ENCODE peak calls at places on chromosomes 4 and X, in seven cellular contexts. E is heart right ventricle, Q is A549, I is transverse colon, N is HCT116, S is lower lobe of right lung, H is stomach. K is an unnamed sample.

GRCh38 chr4:38368612-38369011 is 295.4 kb upstream of the KLF3 start:
- DNase-seq in Q (no peak), N (no peak), E (no peak), S (no peak), I (no peak), H (no peak), K (peak; percentile 13)

GRCh38 chrX:16348286-16348685 is 181.0 kb downstream of the MAGEB17 start:
- DNase-seq in H (no peak), N (no peak), I (no peak), Q (no peak), E (no peak), S (no peak), K (no peak)

GRCh38 chrX:28787206-28787605 is 200.0 kb downstream of the IL1RAPL1 start:
- DNase-seq in S (no peak), I (no peak), Q (peak; percentile 2), E (no peak), H (no peak), N (peak; percentile 65), K (peak; percentile 36)

GRCh38 chrX:103066606-103067005 is 2.6 kb upstream of the BEX1 start:
- DNase-seq in H (no peak), Q (no peak), S (no peak), E (no peak), I (no peak), N (no peak), K (no peak)

GRCh38 chr4:182369211-182369610 is 126.0 kb downstream of the TENM3 start:
- DNase-seq in N (no peak), Q (no peak), E (no peak), S (no peak), I (no peak), H (no peak), K (no peak)

GRCh38 chr4:71132486-71132885 is 139.0 kb downstream of the DCK start:
- DNase-seq in E (no peak), S (no peak), N (no peak), Q (no peak), I (no peak), H (no peak), K (no peak)

GRCh38 chr4:16337936-16338335 is 111.7 kb upstream of the TAPT1 start:
- DNase-seq in S (no peak), I (no peak), H (no peak), E (no peak), Q (no peak), N (no peak), K (peak; percentile 1)

GRCh38 chr4:70741872-70742271 is 20.1 kb downstream of the RUFY3 start:
- DNase-seq in N (no peak), S (no peak), Q (no peak), E (no peak), H (no peak), I (no peak), K (no peak)

GRCh38 chr4:6692806-6693205 is 872 bp upstream of the S100P start:
- DNase-seq in N (no peak), I (no peak), Q (no peak), H (no peak), S (no peak), E (no peak), K (no peak)

GRCh38 chr4:18756661-18757060 is 735.1 kb upstream of the LCORL start:
- DNase-seq in I (no peak), S (no peak), N (no peak), Q (no peak), E (no peak), H (no peak), K (no peak)

GRCh38 chrX:74924449-74925209 is 623 bp downstream of the NEXMIF start:
- DNase-seq in N (no peak), H (peak; percentile 59), I (peak; percentile 54), E (peak; percentile 3), S (peak; percentile 63), Q (peak; percentile 12), K (peak; percentile 0)

GRCh38 chr4:184400891-184401290 is 73.5 kb downstream of the IRF2 start:
- DNase-seq in H (no peak), E (no peak), S (no peak), Q (no peak), N (no peak), I (no peak), K (peak; percentile 54)

GRCh38 chrX:7925867-7926472 is 1.2 kb downstream of the PNPLA4 start:
- DNase-seq in I (peak; percentile 64), Q (peak; percentile 35), S (peak; percentile 45), N (peak; percentile 27), H (peak; percentile 63), E (peak; percentile 37), K (peak; percentile 29)

GRCh38 chr4:153023692-153024394 is 87.7 kb downstream of the FHDC1 start:
- DNase-seq in H (no peak), N (no peak), Q (no peak), S (no peak), I (peak; percentile 14), E (no peak), K (peak; percentile 67)

GRCh38 chr4:33316578-33316977 is 2596.4 kb downstream of the PCDH7 start:
- DNase-seq in S (no peak), I (no peak), E (no peak), N (no peak), H (no peak), Q (no peak), K (no peak)

GRCh38 chr4:152807294-152807829 is 27.6 kb downstream of the ARFIP1 start:
- DNase-seq in H (no peak), I (no peak), Q (no peak), E (no peak), N (no peak), S (no peak), K (no peak)

GRCh38 chr4:6999172-7000086 is 43.7 kb upstream of the TADA2B start:
- DNase-seq in S (no peak), H (no peak), N (peak; percentile 78), I (no peak), Q (no peak), E (no peak), K (peak; percentile 72)

GRCh38 chr4:3317011-3317655 is 24.3 kb downstream of the RGS12 start:
- DNase-seq in Q (no peak), N (no peak), H (peak; percentile 22), S (no peak), I (no peak), E (no peak), K (no peak)

GRCh38 chr4:10032625-10033024 is 11.3 kb upstream of the SLC2A9 start:
- DNase-seq in N (peak; percentile 13), H (no peak), E (no peak), I (no peak), Q (no peak), S (no peak), K (peak; percentile 76)

GRCh38 chr4:10033191-10033881 is 12.0 kb upstream of the SLC2A9 start:
- DNase-seq in N (no peak), H (no peak), E (peak; percentile 72), S (no peak), I (no peak), Q (no peak), K (peak; percentile 26)

GRCh38 chr4:10035130-10035529 is 13.8 kb upstream of the SLC2A9 start:
- DNase-seq in E (no peak), I (no peak), Q (no peak), N (no peak), H (no peak), S (no peak), K (no peak)

GRCh38 chr4:10034612-10035104 is 13.4 kb upstream of the SLC2A9 start:
- DNase-seq in S (no peak), I (no peak), E (no peak), H (no peak), Q (no peak), N (no peak), K (no peak)

GRCh38 chr4:10034136-10034535 is 12.8 kb upstream of the SLC2A9 start:
- DNase-seq in H (no peak), S (no peak), Q (no peak), I (no peak), N (no peak), E (no peak), K (no peak)
- H3K27ac ChIP-seq in H (no peak overlapping the region), S (no peak overlapping the region), Q (peak overlapping the region; percentile 67), I (peak overlapping the region; percentile 68), N (no peak overlapping the region), E (peak overlapping the region; percentile 17), K (no peak overlapping the region)

GRCh38 chr4:924107-925096 is 7.7 kb downstream of the GAK start:
- DNase-seq in N (no peak), I (peak; percentile 33), Q (no peak), S (no peak), H (no peak), E (no peak), K (no peak)

GRCh38 chr4:929096-929765 is 2.9 kb downstream of the GAK start:
- DNase-seq in E (no peak), S (no peak), H (no peak), I (no peak), N (no peak), Q (no peak), K (no peak)

GRCh38 chr4:925171-925570 is 6.9 kb downstream of the GAK start:
- DNase-seq in I (no peak), H (no peak), E (no peak), S (no peak), Q (no peak), N (no peak), K (no peak)

GRCh38 chr4:925771-926500 is 6.2 kb downstream of the GAK start:
- DNase-seq in E (no peak), I (no peak), S (no peak), Q (no peak), N (no peak), H (no peak), K (no peak)

DNA sequence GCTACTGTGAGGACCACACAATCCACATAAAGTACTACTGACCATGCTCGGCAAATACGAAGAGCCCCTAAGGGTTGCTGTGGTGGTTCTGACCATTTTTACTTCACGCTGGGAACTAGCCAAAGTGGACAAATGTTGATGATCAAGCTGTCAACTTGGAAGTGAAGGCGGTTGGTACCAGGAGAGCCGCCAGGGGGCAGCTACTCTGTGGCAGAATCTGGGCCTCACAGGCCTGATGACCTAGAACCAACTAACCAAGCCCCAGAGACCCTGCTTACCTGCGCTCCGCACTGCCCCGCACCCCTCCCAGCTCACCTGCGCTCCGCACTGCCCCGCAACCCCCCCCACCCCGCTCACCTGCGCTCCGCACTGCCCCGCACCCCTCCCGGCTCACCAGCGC is 5.6 kb downstream of the GAK start:
- DNase-seq in S (no peak), E (no peak), Q (peak; percentile 55), H (peak; percentile 62), N (no peak), I (peak; percentile 47), K (no peak)
- TF ChIP-seq CTCF in S (peak; percentile 14), E (peak; percentile 37), Q (peak; percentile 21), H (no peak), N (peak; percentile 53), I (peak; percentile 37), K (no peak)

GRCh38 chr4:4820264-4820663 is 39.2 kb upstream of the MSX1 start:
- DNase-seq in H (no peak), Q (no peak), N (no peak), I (no peak), E (no peak), S (no peak), K (no peak)
- H3K27ac ChIP-seq in H (no peak overlapping the region), Q (no peak overlapping the region), N (no peak overlapping the region), I (no peak overlapping the region), E (no peak overlapping the region), S (no peak overlapping the region), K (no peak overlapping the region)

GRCh38 chr4:76426272-76426671 is 5.3 kb upstream of the CCDC158 start:
- DNase-seq in Q (no peak), I (no peak), N (no peak), E (no peak), S (no peak), H (no peak), K (no peak)
- TF ChIP-seq CTCF in Q (peak; percentile 18), I (no peak), N (peak; percentile 17), E (no peak), S (no peak), H (no peak), K (no peak)

GRCh38 chrX:13051529-13052172 is 7.2 kb upstream of the FAM9C start:
- DNase-seq in I (no peak), Q (no peak), H (no peak), S (no peak), E (peak; percentile 28), N (no peak), K (no peak)
- H3K27ac ChIP-seq in I (no peak overlapping the region), Q (no peak overlapping the region), H (no peak overlapping the region), S (peak overlapping the region; percentile 41), E (no peak overlapping the region), N (no peak overlapping the region), K (no peak overlapping the region)